ENCODE peak calls at places on chromosomes 4 and X, in eight cellular contexts. B is stimulated activated CD4-positive, alpha-beta T cell treated with anti-CD3 and anti-CD28 coated beads, Interleukin-15, amount 100 ng/mL, for 1 hour; K is Right ventricle myocardium inferior; C is CD4-positive, alpha-beta T cell; E is right atrium auricular region; T is NCI-H1694; U is GM23338; X is body of pancreas. A is an unnamed sample.

GRCh38 chr4:5979981-5980380 is 38.2 kb downstream of the C4orf50 start:
- DNase-seq in K (no peak), T (peak), C (no peak), X (peak), U (peak), B (no peak), E (no peak), A (no peak)

GRCh38 chr4:110196206-110196870 is 2.1 kb downstream of the ELOVL6 start:
- DNase-seq in C (peak), K (peak), B (no peak), T (peak), X (peak), E (no peak), U (peak), A (peak)

GRCh38 chr4:164012396-164013027 is 518.0 kb downstream of the TMA16 start:
- DNase-seq in U (peak), B (no peak), E (no peak), C (peak), X (no peak), T (no peak), K (no peak), A (no peak)

GRCh38 chr4:27278615-27279014 is 418.0 kb downstream of the STIM2 start:
- DNase-seq in K (no peak), C (no peak), B (no peak), U (peak), X (peak), E (no peak), T (no peak), A (no peak)

GRCh38 chr4:18686338-18687039 is 664.9 kb upstream of the LCORL start:
- DNase-seq in X (no peak), B (no peak), U (no peak), C (no peak), E (no peak), K (no peak), T (no peak), A (no peak)

GRCh38 chr4:16591867-16592266 is 306.6 kb downstream of the LDB2 start:
- DNase-seq in K (peak), T (no peak), B (no peak), U (no peak), X (peak), C (no peak), E (no peak), A (peak)

GRCh38 chr4:13918110-13918509 is 290.6 kb upstream of the BOD1L1 start:
- DNase-seq in T (no peak), C (no peak), U (no peak), B (no peak), K (peak), X (no peak), E (peak), A (peak)

GRCh38 chr4:186979966-186980745 is 256.5 kb upstream of the FAT1 start:
- DNase-seq in C (no peak), E (no peak), X (no peak), B (no peak), U (no peak), T (no peak), K (no peak), A (no peak)

GRCh38 chr4:152738812-152739211 is 40.7 kb downstream of the TIGD4 start:
- DNase-seq in K (no peak), E (no peak), B (no peak), T (no peak), X (no peak), C (no peak), U (no peak), A (no peak)

GRCh38 chr4:34181891-34182290 is 2062.4 kb downstream of the ARAP2 start:
- DNase-seq in K (no peak), C (no peak), T (no peak), E (no peak), B (no peak), U (no peak), X (no peak), A (no peak)

GRCh38 chrX:12239356-12240082 is 101.2 kb downstream of the FRMPD4 start:
- DNase-seq in C (no peak), T (no peak), B (no peak), K (no peak), X (no peak), E (no peak), U (no peak), A (no peak)

GRCh38 chr4:75630174-75630931 is at the start of gene CDKL2:
- DNase-seq in B (peak), U (peak), X (peak), K (peak), C (peak), T (no peak), E (peak), A (peak)

GRCh38 chrX:27555514-27555913 is 34.6 kb upstream of the DCAF8L2 start:
- DNase-seq in E (no peak), K (no peak), T (peak), C (no peak), B (no peak), X (no peak), U (peak), A (no peak)

GRCh38 chrX:121308276-121308805 is 260.9 kb downstream of the GLUD2 start:
- DNase-seq in X (peak), T (peak), K (no peak), C (no peak), U (peak), E (no peak), B (no peak), A (peak)

GRCh38 chr4:518569-519083 is 19.6 kb downstream of the PIGG start:
- DNase-seq in X (no peak), K (peak), C (no peak), T (no peak), E (no peak), B (no peak), U (peak), A (no peak)

GRCh38 chr4:91064157-91064853 is 937.1 kb downstream of the CCSER1 start:
- DNase-seq in U (peak), B (no peak), K (no peak), E (no peak), X (peak), T (peak), C (no peak), A (peak)

GRCh38 chr4:112266823-112267222 is 18.9 kb downstream of the TIFA start:
- DNase-seq in B (no peak), E (no peak), U (peak), K (no peak), C (no peak), X (no peak), T (peak), A (no peak)

GRCh38 chr4:125368161-125368560 is 53.4 kb downstream of the FAT4 start:
- DNase-seq in B (no peak), E (no peak), K (no peak), X (no peak), T (peak), C (no peak), U (no peak), A (no peak)

GRCh38 chrX:154696328-154697045 is 43.1 kb upstream of the CTAG2 start:
- DNase-seq in X (no peak), K (no peak), T (no peak), E (no peak), U (no peak), B (no peak), C (no peak), A (no peak)

GRCh38 chr4:29983890-29984289 is 736.3 kb upstream of the PCDH7 start:
- DNase-seq in C (no peak), X (no peak), B (no peak), U (no peak), K (no peak), E (no peak), T (no peak), A (peak)

GRCh38 chr4:3880595-3881120 is 114.5 kb downstream of the ADRA2C start:
- DNase-seq in X (peak), K (peak), B (peak), T (peak), C (peak), U (peak), E (no peak), A (peak)

GRCh38 chr4:104907074-104907649 is 239.5 kb upstream of the TET2 start:
- DNase-seq in E (no peak), C (no peak), U (no peak), X (no peak), T (no peak), B (no peak), K (no peak), A (peak)

GRCh38 chr4:140427919-140428471 is 547 bp upstream of the CLGN start:
- DNase-seq in E (no peak), X (no peak), K (no peak), U (peak), B (no peak), T (no peak), C (no peak), A (no peak)

GRCh38 chr4:130563185-130563890 is 1467.4 kb downstream of the C4orf33 start:
- DNase-seq in U (peak), T (no peak), K (no peak), B (no peak), E (peak), C (no peak), X (peak), A (peak)

A was measured in right cardiac atrium.